ENCODE peak calls at places on chromosomes 2 and 18, in seven cellular contexts. One of them, this sample, is unnamed.
A peak's percentile ranks its signal among the peaks of the same experiment; 100 is the strongest.

GRCh38 chr2:172380436-172381274 is 46.7 kb upstream of the ITGA6 start:
- DNase-seq in right lobe of liver: no peak
- DNase-seq in Calu3: no peak
- DNase-seq in thyroid gland: peak; percentile 18
- DNase-seq in Peyer's patch: no peak
- DNase-seq in CD8-positive, alpha-beta T cell: no peak
- DNase-seq in HFFc6: peak; percentile 3
- DNase-seq in this sample: no peak

GRCh38 chr2:27756091-27756490 is 15.4 kb upstream of the MRPL33 start:
- DNase-seq in thyroid gland: no peak
- DNase-seq in CD8-positive, alpha-beta T cell: no peak
- DNase-seq in HFFc6: no peak
- DNase-seq in right lobe of liver: no peak
- DNase-seq in Peyer's patch: no peak
- DNase-seq in Calu3: no peak
- DNase-seq in this sample: no peak

GRCh38 chr2:18119883-18120282 is 241.4 kb downstream of the KCNS3 start:
- DNase-seq in CD8-positive, alpha-beta T cell: no peak
- DNase-seq in Calu3: no peak
- DNase-seq in HFFc6: peak; percentile 35
- DNase-seq in Peyer's patch: no peak
- DNase-seq in thyroid gland: no peak
- DNase-seq in right lobe of liver: no peak
- DNase-seq in this sample: no peak

GRCh38 chr2:177242136-177242987 is 22.2 kb downstream of the NFE2L2 start:
- DNase-seq in Calu3: peak; percentile 44
- DNase-seq in HFFc6: peak; percentile 94
- DNase-seq in thyroid gland: no peak
- DNase-seq in Peyer's patch: no peak
- DNase-seq in right lobe of liver: no peak
- DNase-seq in CD8-positive, alpha-beta T cell: no peak
- DNase-seq in this sample: no peak

GRCh38 chr2:176088937-176089842 is 3.3 kb upstream of the HOXD13 start:
- DNase-seq in Peyer's patch: no peak
- DNase-seq in thyroid gland: no peak
- DNase-seq in HFFc6: no peak
- DNase-seq in CD8-positive, alpha-beta T cell: no peak
- DNase-seq in Calu3: no peak
- DNase-seq in right lobe of liver: no peak
- DNase-seq in this sample: no peak

GRCh38 chr18:67144342-67144741 is 372.2 kb downstream of the DSEL start:
- DNase-seq in HFFc6: no peak
- DNase-seq in CD8-positive, alpha-beta T cell: no peak
- DNase-seq in Calu3: no peak
- DNase-seq in right lobe of liver: no peak
- DNase-seq in Peyer's patch: no peak
- DNase-seq in thyroid gland: no peak
- DNase-seq in this sample: no peak

GRCh38 chr2:45585267-45585861 is 25.7 kb downstream of the SRBD1 start:
- DNase-seq in CD8-positive, alpha-beta T cell: no peak
- DNase-seq in HFFc6: peak; percentile 49
- DNase-seq in right lobe of liver: no peak
- DNase-seq in Calu3: peak; percentile 45
- DNase-seq in thyroid gland: no peak
- DNase-seq in Peyer's patch: no peak
- DNase-seq in this sample: no peak

GRCh38 chr2:177692828-177693269 is 300.3 kb downstream of the AGPS start:
- DNase-seq in Peyer's patch: no peak
- DNase-seq in HFFc6: peak; percentile 9
- DNase-seq in Calu3: peak; percentile 47
- DNase-seq in CD8-positive, alpha-beta T cell: no peak
- DNase-seq in thyroid gland: no peak
- DNase-seq in right lobe of liver: no peak
- DNase-seq in this sample: no peak

GRCh38 chr2:1823187-1824169 is 79.2 kb upstream of the PXDN start:
- DNase-seq in Peyer's patch: no peak
- DNase-seq in HFFc6: no peak
- DNase-seq in thyroid gland: no peak
- DNase-seq in right lobe of liver: no peak
- DNase-seq in Calu3: no peak
- DNase-seq in CD8-positive, alpha-beta T cell: no peak
- DNase-seq in this sample: no peak

GRCh38 chr18:43935051-43935412 is 657.7 kb upstream of the SYT4 start:
- DNase-seq in Calu3: no peak
- DNase-seq in Peyer's patch: no peak
- DNase-seq in thyroid gland: no peak
- DNase-seq in CD8-positive, alpha-beta T cell: no peak
- DNase-seq in right lobe of liver: no peak
- DNase-seq in HFFc6: no peak
- DNase-seq in this sample: no peak

GRCh38 chr2:9748586-9748985 is 94.7 kb upstream of the TAF1B start:
- DNase-seq in HFFc6: no peak
- DNase-seq in right lobe of liver: no peak
- DNase-seq in CD8-positive, alpha-beta T cell: no peak
- DNase-seq in thyroid gland: no peak
- DNase-seq in Peyer's patch: no peak
- DNase-seq in Calu3: no peak
- DNase-seq in this sample: no peak

GRCh38 chr2:14634885-14635871 is 2.7 kb downstream of the LRATD1 start:
- DNase-seq in Peyer's patch: no peak
- DNase-seq in right lobe of liver: peak; percentile 83
- DNase-seq in Calu3: peak; percentile 90
- DNase-seq in thyroid gland: peak; percentile 85
- DNase-seq in HFFc6: peak; percentile 1
- DNase-seq in CD8-positive, alpha-beta T cell: no peak
- DNase-seq in this sample: peak; percentile 76
- TF ChIP-seq CTCF in Peyer's patch: no peak
- TF ChIP-seq CTCF in right lobe of liver: peak; percentile 14
- TF ChIP-seq CTCF in Calu3: no peak
- TF ChIP-seq CTCF in thyroid gland: no peak
- TF ChIP-seq CTCF in HFFc6: no peak
- TF ChIP-seq CTCF in CD8-positive, alpha-beta T cell: no peak
- TF ChIP-seq CTCF in this sample: no peak

DNA sequence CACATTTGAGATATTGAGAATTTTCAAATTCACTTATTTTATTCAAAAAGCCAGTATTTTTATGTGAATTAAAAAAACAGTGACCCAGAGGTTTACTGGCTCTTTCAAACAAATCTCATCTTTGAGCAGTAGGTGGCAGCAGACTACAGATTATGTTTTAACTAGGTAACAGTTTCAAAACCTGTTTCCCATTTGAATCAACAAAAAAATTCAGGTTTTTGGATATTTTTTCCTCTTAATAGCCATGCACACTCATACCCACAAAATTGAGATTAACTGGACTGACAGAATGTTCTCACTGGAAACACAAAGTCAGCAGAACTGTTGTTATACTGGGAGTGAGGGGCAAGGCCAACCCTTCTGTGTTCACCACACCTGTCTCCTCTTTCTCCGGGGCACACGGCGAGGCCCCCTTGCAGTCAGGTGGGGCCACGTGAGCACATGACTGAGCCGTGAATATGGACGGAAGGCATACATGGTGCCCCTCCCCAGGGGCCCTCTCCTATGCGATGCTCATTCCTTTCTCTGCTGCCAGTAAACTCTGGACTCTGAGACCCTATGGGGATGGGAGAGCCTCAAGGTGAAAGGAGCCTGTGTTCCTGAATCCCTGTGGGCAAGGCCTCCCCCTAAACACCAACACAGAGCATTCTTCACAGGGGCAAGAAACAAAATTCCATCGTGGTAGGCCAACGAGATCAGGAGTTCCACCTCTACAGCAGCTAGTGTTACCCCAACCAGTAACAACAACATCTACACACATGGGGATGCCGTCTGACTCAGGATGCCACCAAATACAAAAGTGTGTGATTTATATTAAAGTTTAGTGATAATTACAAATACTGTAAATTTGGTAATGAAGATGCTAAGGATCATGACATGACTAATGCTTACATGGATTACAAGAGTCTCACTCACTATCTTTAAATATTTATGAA is 80.4 kb downstream of the LPIN2 start:
- DNase-seq in right lobe of liver: no peak
- DNase-seq in CD8-positive, alpha-beta T cell: peak; percentile 37
- DNase-seq in thyroid gland: no peak
- DNase-seq in HFFc6: peak; percentile 70
- DNase-seq in Peyer's patch: peak; percentile 37
- DNase-seq in Calu3: peak; percentile 55
- DNase-seq in this sample: peak; percentile 45
- TF ChIP-seq CTCF in right lobe of liver: peak; percentile 66
- TF ChIP-seq CTCF in CD8-positive, alpha-beta T cell: peak; percentile 96
- TF ChIP-seq CTCF in thyroid gland: peak; percentile 38
- TF ChIP-seq CTCF in HFFc6: peak; percentile 94
- TF ChIP-seq CTCF in Peyer's patch: peak; percentile 73
- TF ChIP-seq CTCF in Calu3: peak; percentile 69
- TF ChIP-seq CTCF in this sample: peak; percentile 79

DNA sequence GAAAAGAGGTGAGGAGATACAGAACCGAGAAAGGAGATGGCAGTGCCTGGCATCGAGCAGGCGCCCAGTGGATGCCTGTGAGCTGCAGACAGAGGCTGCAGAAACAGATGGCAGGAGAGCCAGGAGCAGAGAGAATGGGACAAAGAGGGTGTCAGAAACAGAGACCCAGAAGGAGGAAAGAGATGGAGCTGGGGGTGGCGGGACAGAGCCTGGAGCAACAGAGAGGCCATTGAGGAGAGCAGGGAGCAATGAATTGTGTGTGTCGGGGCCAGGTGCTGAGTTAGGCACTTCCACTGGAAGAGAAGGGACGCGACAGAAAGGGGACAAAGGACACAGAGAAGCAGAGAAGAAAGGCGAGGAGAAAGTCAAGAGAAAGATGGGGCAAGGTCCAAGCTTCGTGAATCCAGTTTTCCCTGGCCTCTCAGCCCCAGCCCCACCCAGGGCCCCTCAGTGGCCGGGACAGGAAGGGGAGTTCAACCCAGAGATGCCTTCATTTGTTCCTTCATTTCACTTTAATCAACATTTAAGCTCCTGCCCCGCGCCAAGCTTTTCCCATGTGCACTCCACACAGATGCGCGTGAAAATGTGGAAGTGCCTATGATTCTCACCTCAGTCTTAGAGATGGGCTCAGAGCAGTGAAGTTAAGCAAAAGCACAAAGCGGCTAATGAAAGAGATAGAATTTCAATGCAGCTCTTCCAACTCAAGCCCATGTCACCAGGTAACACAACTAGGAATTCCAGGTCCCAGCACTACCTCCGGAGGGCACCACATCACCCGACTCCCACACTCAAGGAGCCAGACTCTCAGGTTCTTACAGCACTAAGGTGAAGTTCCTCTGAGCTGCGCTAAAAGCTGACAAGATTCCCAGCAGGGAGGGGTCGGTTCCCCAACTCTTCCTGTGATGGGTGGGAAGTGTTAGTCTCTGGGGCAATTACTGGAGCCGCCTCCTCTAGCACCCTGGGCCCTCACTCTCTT is 55.2 kb downstream of the TNS1 start:
- DNase-seq in Peyer's patch: no peak
- DNase-seq in CD8-positive, alpha-beta T cell: no peak
- DNase-seq in Calu3: no peak
- DNase-seq in thyroid gland: peak; percentile 56
- DNase-seq in HFFc6: no peak
- DNase-seq in right lobe of liver: no peak
- DNase-seq in this sample: no peak
- TF ChIP-seq CTCF in Peyer's patch: no peak
- TF ChIP-seq CTCF in CD8-positive, alpha-beta T cell: no peak
- TF ChIP-seq CTCF in Calu3: no peak
- TF ChIP-seq CTCF in thyroid gland: no peak
- TF ChIP-seq CTCF in HFFc6: peak; percentile 12
- TF ChIP-seq CTCF in right lobe of liver: peak; percentile 19
- TF ChIP-seq CTCF in this sample: no peak

GRCh38 chr2:203802277-203803045 is 65.1 kb upstream of the CTLA4 start:
- DNase-seq in thyroid gland: no peak
- DNase-seq in right lobe of liver: no peak
- DNase-seq in Calu3: no peak
- DNase-seq in HFFc6: peak; percentile 76
- DNase-seq in Peyer's patch: no peak
- DNase-seq in CD8-positive, alpha-beta T cell: no peak
- DNase-seq in this sample: no peak
- TF ChIP-seq CTCF in thyroid gland: no peak
- TF ChIP-seq CTCF in right lobe of liver: no peak
- TF ChIP-seq CTCF in Calu3: no peak
- TF ChIP-seq CTCF in HFFc6: no peak
- TF ChIP-seq CTCF in Peyer's patch: no peak
- TF ChIP-seq CTCF in CD8-positive, alpha-beta T cell: no peak
- TF ChIP-seq CTCF in this sample: no peak

GRCh38 chr2:113036763-113037162 is 15.9 kb downstream of the IL36B start:
- DNase-seq in Calu3: no peak
- DNase-seq in Peyer's patch: no peak
- DNase-seq in right lobe of liver: no peak
- DNase-seq in CD8-positive, alpha-beta T cell: no peak
- DNase-seq in HFFc6: no peak
- DNase-seq in thyroid gland: no peak
- DNase-seq in this sample: no peak
- TF ChIP-seq CTCF in Calu3: no peak
- TF ChIP-seq CTCF in Peyer's patch: no peak
- TF ChIP-seq CTCF in right lobe of liver: no peak
- TF ChIP-seq CTCF in CD8-positive, alpha-beta T cell: no peak
- TF ChIP-seq CTCF in HFFc6: no peak
- TF ChIP-seq CTCF in thyroid gland: no peak
- TF ChIP-seq CTCF in this sample: no peak

This sample was measured in endothelial cell.